ENCODE peak calls at places on chromosome 12, in nine cellular contexts. Y is CD8-positive, alpha-beta T cell; D is brain microvascular endothelial cell; I is vagina; H is kidney; E is stomach; M is ascending aorta; W is lung; S is dorsolateral prefrontal cortex. V is an unnamed sample.

GRCh38 chr12:117032593-117033381 is 66.4 kb downstream of the TESC start:
- DNase-seq in S (peak), D (no peak), E (peak), H (peak), I (no peak), M (peak), Y (no peak), W (no peak), V (peak)

GRCh38 chr12:94010307-94010706 is 138.1 kb upstream of the PLXNC1 start:
- DNase-seq in W (no peak), S (no peak), M (no peak), E (no peak), I (no peak), H (no peak), Y (no peak), D (no peak), V (no peak)

GRCh38 chr12:131385313-131386166 is 325.4 kb upstream of the SFSWAP start:
- DNase-seq in E (no peak), M (peak), Y (no peak), S (no peak), W (no peak), I (no peak), H (peak), D (no peak), V (peak)

GRCh38 chr12:6905414-6906040 is 905 bp downstream of the LRRC23 start:
- DNase-seq in I (no peak), W (no peak), S (no peak), M (no peak), E (no peak), Y (no peak), H (peak), D (no peak), V (no peak)

GRCh38 chr12:95336387-95337067 is 118.9 kb downstream of the VEZT start:
- DNase-seq in M (peak), D (peak), S (peak), Y (no peak), E (peak), I (no peak), H (peak), W (peak), V (peak)

GRCh38 chr12:129570796-129571400 is 332.9 kb downstream of the TMEM132D start:
- DNase-seq in S (no peak), M (no peak), W (no peak), I (no peak), H (no peak), D (peak), Y (no peak), E (no peak), V (no peak)

GRCh38 chr12:52171950-52172512 is 19.8 kb downstream of the KRT80 start:
- DNase-seq in H (no peak), W (no peak), M (no peak), E (peak), D (no peak), I (no peak), S (no peak), Y (no peak), V (no peak)

GRCh38 chr12:18165422-18165871 is 75.5 kb upstream of the RERGL start:
- DNase-seq in E (no peak), I (no peak), D (peak), H (no peak), W (no peak), M (no peak), S (no peak), Y (no peak), V (no peak)

GRCh38 chr12:108341356-108341755 is 2.2 kb upstream of the CMKLR1 start:
- DNase-seq in S (no peak), E (no peak), I (no peak), H (no peak), M (no peak), D (no peak), W (no peak), Y (no peak), V (no peak)

GRCh38 chr12:10719482-10719881 is 3.6 kb downstream of the YBX3 start:
- DNase-seq in D (no peak), M (no peak), I (no peak), S (no peak), E (no peak), Y (no peak), H (no peak), W (no peak), V (no peak)

GRCh38 chr12:2754208-2754607 is 40.6 kb upstream of the FKBP4 start:
- DNase-seq in S (no peak), H (no peak), E (no peak), W (no peak), M (no peak), D (no peak), I (no peak), Y (no peak), V (no peak)

GRCh38 chr12:6434205-6435180 is 10.3 kb upstream of the CD27 start:
- DNase-seq in M (peak), Y (no peak), S (no peak), W (no peak), D (no peak), E (no peak), I (no peak), H (peak), V (no peak)

GRCh38 chr12:21566223-21566906 is 38.3 kb downstream of the GYS2 start:
- DNase-seq in M (no peak), I (no peak), D (no peak), H (no peak), W (no peak), S (no peak), Y (no peak), E (no peak), V (no peak)

GRCh38 chr12:127411141-127411915 is 855.6 kb upstream of the TMEM132C start:
- DNase-seq in M (no peak), H (no peak), Y (no peak), D (no peak), I (no peak), S (no peak), E (no peak), W (no peak), V (no peak)

GRCh38 chr12:66708704-66709443 is 30.0 kb upstream of the GRIP1 start:
- DNase-seq in I (no peak), Y (no peak), H (no peak), M (no peak), W (no peak), S (no peak), D (no peak), E (no peak), V (no peak)

GRCh38 chr12:107864235-107864634 is 89.7 kb downstream of the ASCL4 start:
- DNase-seq in Y (no peak), H (no peak), I (no peak), M (no peak), D (no peak), W (no peak), E (no peak), S (no peak), V (no peak)

GRCh38 chr12:14839262-14839661 is 4.1 kb downstream of the ART4 start:
- DNase-seq in E (no peak), I (no peak), Y (no peak), D (no peak), W (no peak), S (no peak), H (no peak), M (no peak), V (no peak)

GRCh38 chr12:14840616-14841015 is 2.7 kb downstream of the ART4 start:
- DNase-seq in I (no peak), H (no peak), S (no peak), W (no peak), D (no peak), M (no peak), Y (no peak), E (no peak), V (no peak)

GRCh38 chr12:14843425-14843887 is at the start of gene ART4:
- DNase-seq in M (no peak), E (no peak), D (no peak), S (no peak), I (no peak), Y (no peak), W (no peak), H (peak), V (no peak)

GRCh38 chr12:14842315-14842714 is 1.0 kb downstream of the ART4 start:
- DNase-seq in W (no peak), I (no peak), S (no peak), D (no peak), E (no peak), Y (no peak), H (no peak), M (no peak), V (no peak)

DNA sequence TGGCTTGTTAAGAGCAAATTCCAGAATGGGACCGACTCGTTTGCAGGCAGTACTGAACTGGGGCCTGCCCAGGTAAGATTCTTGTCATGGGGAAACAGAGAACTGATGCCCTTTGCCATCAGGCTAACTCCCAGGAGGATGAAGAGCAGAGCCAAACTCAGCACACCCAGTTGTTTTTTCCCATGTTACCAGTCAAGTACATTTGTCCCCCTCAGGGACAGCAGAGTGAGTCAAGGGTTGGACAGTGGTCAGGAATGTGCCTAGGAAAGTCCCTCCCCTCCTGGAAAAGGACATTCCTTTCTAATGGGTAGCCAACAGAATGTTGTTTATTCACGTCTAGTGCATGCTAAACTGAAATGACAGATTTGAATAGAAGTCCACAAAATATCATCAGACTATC is 1.6 kb downstream of the ART4 start:
- DNase-seq in M (peak), D (peak), H (no peak), I (no peak), E (no peak), W (peak), S (no peak), Y (no peak), V (peak)
- H3K27ac ChIP-seq in M (peak), D (no peak), H (peak), I (peak), E (peak), W (peak), S (no peak), Y (no peak), V (peak)

GRCh38 chr12:124568431-124569374 is 1.3 kb upstream of the NCOR2 start:
- DNase-seq in H (peak), Y (no peak), S (no peak), M (peak), E (peak), D (peak), W (peak), I (no peak), V (peak)
- TF ChIP-seq CTCF in H (peak), Y (no peak), S (no peak), M (no peak), E (peak), D (peak), W (peak), I (no peak), V (peak)

DNA sequence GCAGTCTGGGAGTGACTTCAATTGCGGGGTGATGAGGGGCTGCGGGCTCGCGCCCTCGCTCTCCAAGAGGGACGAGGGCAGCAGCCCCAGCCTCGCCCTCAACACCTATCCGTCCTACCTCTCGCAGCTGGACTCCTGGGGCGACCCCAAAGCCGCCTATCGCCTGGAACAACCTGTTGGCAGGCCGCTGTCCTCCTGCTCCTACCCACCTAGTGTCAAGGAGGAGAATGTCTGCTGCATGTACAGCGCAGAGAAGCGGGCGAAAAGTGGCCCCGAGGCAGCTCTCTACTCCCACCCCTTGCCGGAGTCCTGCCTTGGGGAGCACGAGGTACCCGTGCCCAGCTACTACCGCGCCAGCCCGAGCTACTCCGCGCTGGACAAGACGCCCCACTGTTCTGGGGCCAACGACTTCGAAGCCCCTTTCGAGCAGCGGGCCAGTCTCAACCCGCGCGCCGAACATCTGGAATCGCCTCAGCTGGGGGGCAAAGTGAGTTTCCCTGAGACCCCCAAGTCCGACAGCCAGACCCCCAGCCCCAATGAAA is 483 bp downstream of the HOXC10 start:
- DNase-seq in W (no peak), S (no peak), E (no peak), H (no peak), M (no peak), D (no peak), I (no peak), Y (no peak), V (no peak)
- H3K4me3 ChIP-seq in W (no peak), S (peak), E (peak), H (peak), M (peak), D (no peak), I (peak), Y (no peak), V (peak)

DNA sequence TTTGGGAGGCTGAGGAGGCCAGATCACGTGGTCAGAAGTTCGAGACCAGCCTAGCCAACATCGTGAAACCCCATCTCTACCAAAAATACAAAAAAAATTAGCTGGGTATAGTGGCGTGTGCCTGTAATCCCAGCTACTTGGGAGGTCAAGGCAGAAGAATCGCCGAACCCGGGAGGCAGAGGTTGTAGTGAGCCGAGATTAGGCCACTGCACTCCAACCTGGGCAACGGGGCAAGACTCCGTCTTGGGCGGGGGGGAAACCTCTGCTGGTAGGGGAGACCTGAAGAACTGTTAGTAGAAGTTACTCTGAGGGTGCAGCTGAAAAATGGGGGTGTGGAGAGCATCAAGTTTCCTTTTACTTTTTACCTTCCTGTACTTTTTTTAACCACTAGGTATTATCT is 2.2 kb upstream of the LRP1 start:
- DNase-seq in W (no peak), D (no peak), H (no peak), Y (no peak), M (no peak), I (no peak), S (no peak), E (no peak), V (no peak)
- H3K27ac ChIP-seq in W (no peak), D (no peak), H (no peak), Y (no peak), M (no peak), I (no peak), S (no peak), E (no peak), V (no peak)

GRCh38 chr12:41302979-41303403 is 114.9 kb downstream of the PDZRN4 start:
- DNase-seq in Y (no peak), I (no peak), E (no peak), H (no peak), S (no peak), D (no peak), M (no peak), W (no peak), V (no peak)
- TF ChIP-seq CTCF in Y (no peak), I (no peak), E (no peak), H (no peak), S (no peak), D (no peak), M (no peak), W (no peak), V (no peak)

GRCh38 chr12:40693503-40693863 is 1.2 kb downstream of the CNTN1 start:
- DNase-seq in W (peak), S (peak), E (no peak), M (peak), Y (no peak), H (peak), D (no peak), I (no peak), V (no peak)
- H3K4me3 ChIP-seq in W (no peak), S (peak), E (peak), M (peak), Y (no peak), H (peak), D (no peak), I (peak), V (peak)

DNA sequence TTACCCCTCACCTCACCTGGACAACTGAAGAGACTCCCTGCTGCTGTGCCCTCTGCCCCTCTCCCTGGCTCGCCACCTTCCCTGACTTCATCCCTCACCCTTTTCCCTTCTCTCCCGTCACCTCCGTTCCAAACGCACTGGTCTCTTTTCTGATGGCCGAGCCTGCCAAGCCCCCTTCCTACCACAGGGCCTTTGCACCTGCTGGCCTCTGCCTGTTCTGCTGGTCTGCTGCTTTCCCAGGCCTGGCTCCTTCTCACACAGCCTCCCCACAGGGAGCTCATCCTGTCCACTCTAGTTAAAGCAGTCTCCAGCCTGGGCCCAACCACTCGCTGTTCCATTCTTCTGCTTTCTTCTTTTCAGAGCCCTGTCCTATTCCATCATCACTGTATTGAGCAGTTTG is 34.6 kb downstream of the RBM19 start:
- DNase-seq in D (no peak), E (no peak), W (no peak), H (no peak), I (no peak), Y (no peak), M (no peak), S (no peak), V (no peak)
- H3K27ac ChIP-seq in D (no peak), E (no peak), W (no peak), H (no peak), I (peak), Y (no peak), M (no peak), S (peak), V (no peak)

V was measured in coronary artery.